ENCODE peak calls at places on chromosomes 6 and 20, in four cellular contexts. C is C1 segment of cervical spinal cord, B is T-helper 2 cell, L is cortex of kidney. S is an unnamed sample.

GRCh38 chr6:140581601-140582000 is 1207.2 kb upstream of the CITED2 start:
- DNase-seq in L (no peak), B (no peak), C (no peak), S (no peak)

GRCh38 chr6:167819640-167820039 is 7.1 kb upstream of the AFDN start:
- DNase-seq in B (no peak), C (no peak), L (no peak), S (no peak)

GRCh38 chr6:47083586-47084047 is 41.5 kb upstream of the ADGRF1 start:
- DNase-seq in L (no peak), C (no peak), B (no peak), S (no peak)

GRCh38 chr20:3670511-3670910 is 7.3 kb upstream of the GFRA4 start:
- DNase-seq in L (no peak), C (no peak), B (no peak), S (no peak)

GRCh38 chr20:61640171-61640570 is 388.1 kb downstream of the CDH4 start:
- DNase-seq in C (no peak), B (no peak), L (no peak), S (no peak)

GRCh38 chr6:3280866-3281465 is 22.2 kb downstream of the PSMG4 start:
- DNase-seq in L (no peak), B (no peak), C (no peak), S (no peak)

GRCh38 chr20:21513181-21513663 is 642 bp downstream of the NKX2-2 start:
- DNase-seq in C (no peak), B (no peak), L (no peak), S (no peak)

GRCh38 chr6:25147191-25147590 is 132.0 kb upstream of the CARMIL1 start:
- DNase-seq in B (no peak), C (no peak), L (no peak), S (no peak)

GRCh38 chr20:59792300-59792699 is 141.1 kb downstream of the SYCP2 start:
- DNase-seq in B (no peak), L (no peak), C (no peak), S (no peak)

GRCh38 chr6:168417158-168417557 is 23.8 kb upstream of the SMOC2 start:
- DNase-seq in B (no peak), L (no peak), C (no peak), S (no peak)

GRCh38 chr6:79170915-79171314 is 63.6 kb downstream of the HMGN3 start:
- DNase-seq in L (no peak), B (no peak), C (no peak), S (no peak)